ENCODE peak calls at places on chromosomes 13 and 19, in eight cellular contexts. V is heart left ventricle, P is ovary, L is tibial nerve, I is vagina, D is H54, O is breast epithelium, F is upper lobe of left lung. K is an unnamed sample.

GRCh38 chr19:29092712-29093552 is 120.0 kb downstream of the UQCRFS1 start:
- DNase-seq in V (no peak), P (no peak), L (no peak), I (no peak), D (no peak), O (no peak), F (no peak), K (no peak)

GRCh38 chr13:98556968-98557591 is 19.8 kb downstream of the STK24 start:
- DNase-seq in V (no peak), P (no peak), L (no peak), I (no peak), D (no peak), O (no peak), F (no peak), K (peak)

GRCh38 chr13:98984118-98984517 is 6.3 kb upstream of the DOCK9 start:
- DNase-seq in V (no peak), P (no peak), L (no peak), I (no peak), D (no peak), O (no peak), F (no peak), K (no peak)

GRCh38 chr19:50909240-50910070 is 1.7 kb downstream of the KLK4 start:
- DNase-seq in V (no peak), P (no peak), L (peak), I (no peak), D (no peak), O (peak), F (peak), K (peak)

GRCh38 chr13:111911754-111912452 is 155.0 kb upstream of the SOX1 start:
- DNase-seq in V (no peak), P (no peak), L (no peak), I (peak), D (no peak), O (peak), F (no peak), K (no peak)

GRCh38 chr13:113874177-113874576 is 10.3 kb upstream of the GAS6 start:
- DNase-seq in V (no peak), P (no peak), L (no peak), I (peak), D (no peak), O (no peak), F (no peak), K (no peak)

GRCh38 chr13:102039264-102039663 is 362.6 kb downstream of the FGF14 start:
- DNase-seq in V (peak), P (no peak), L (no peak), I (no peak), D (no peak), O (no peak), F (no peak), K (no peak)

GRCh38 chr19:8585894-8586750 is 8.9 kb upstream of the MYO1F start:
- DNase-seq in V (no peak), P (no peak), L (no peak), I (no peak), D (peak), O (no peak), F (no peak), K (peak)

GRCh38 chr13:79895416-79895815 is 414.5 kb downstream of the NDFIP2 start:
- DNase-seq in V (no peak), P (no peak), L (no peak), I (no peak), D (no peak), O (no peak), F (no peak), K (no peak)

GRCh38 chr19:5395541-5395940 is 54.9 kb upstream of the PTPRS start:
- DNase-seq in V (no peak), P (no peak), L (no peak), I (no peak), D (no peak), O (no peak), F (no peak), K (no peak)

GRCh38 chr13:110132178-110132975 is 174.6 kb downstream of the COL4A1 start:
- DNase-seq in V (no peak), P (no peak), L (no peak), I (no peak), D (no peak), O (no peak), F (no peak), K (no peak)

GRCh38 chr13:77829963-77830362 is 88.7 kb downstream of the EDNRB start:
- DNase-seq in V (no peak), P (no peak), L (no peak), I (no peak), D (no peak), O (no peak), F (no peak), K (no peak)

GRCh38 chr13:77828815-77829214 is 89.8 kb downstream of the EDNRB start:
- DNase-seq in V (no peak), P (no peak), L (no peak), I (no peak), D (no peak), O (no peak), F (no peak), K (no peak)

GRCh38 chr13:77832339-77833100 is 86.1 kb downstream of the EDNRB start:
- DNase-seq in V (no peak), P (no peak), L (no peak), I (no peak), D (no peak), O (no peak), F (no peak), K (no peak)

GRCh38 chr13:77831870-77832269 is 86.8 kb downstream of the EDNRB start:
- DNase-seq in V (no peak), P (no peak), L (no peak), I (no peak), D (no peak), O (no peak), F (no peak), K (no peak)

DNA sequence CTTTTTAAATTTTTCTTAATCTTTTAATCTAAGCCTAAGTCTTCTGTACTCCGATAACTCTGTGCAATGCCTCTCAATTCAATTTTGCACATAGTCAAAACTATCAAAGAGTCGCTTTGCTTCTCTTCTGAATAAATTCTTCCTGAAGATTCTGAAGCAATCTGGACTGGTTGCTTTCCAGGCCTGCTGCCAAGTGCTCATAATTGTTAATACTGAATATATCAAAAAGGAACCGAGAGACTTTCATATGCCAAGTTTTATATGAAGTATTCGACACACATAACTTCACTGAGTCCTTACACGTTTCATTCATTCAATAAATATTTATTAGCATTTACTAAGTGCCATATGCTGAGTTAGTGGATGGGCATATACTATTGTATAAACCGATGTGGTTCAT is 91.3 kb downstream of the EDNRB start:
- DNase-seq in V (no peak), P (no peak), L (peak), I (no peak), D (no peak), O (no peak), F (no peak), K (no peak)
- TF ChIP-seq POLR2A in V (no peak), P (no peak), L (no peak), I (no peak), D (no peak), O (no peak), F (no peak), K (no peak)

GRCh38 chr19:44438441-44438840 is 9.8 kb downstream of the ZNF229 start:
- DNase-seq in V (no peak), P (no peak), L (no peak), I (no peak), D (no peak), O (no peak), F (no peak), K (no peak)
- TF ChIP-seq POLR2A in V (no peak), P (no peak), L (no peak), I (no peak), D (no peak), O (no peak), F (no peak), K (no peak)

DNA sequence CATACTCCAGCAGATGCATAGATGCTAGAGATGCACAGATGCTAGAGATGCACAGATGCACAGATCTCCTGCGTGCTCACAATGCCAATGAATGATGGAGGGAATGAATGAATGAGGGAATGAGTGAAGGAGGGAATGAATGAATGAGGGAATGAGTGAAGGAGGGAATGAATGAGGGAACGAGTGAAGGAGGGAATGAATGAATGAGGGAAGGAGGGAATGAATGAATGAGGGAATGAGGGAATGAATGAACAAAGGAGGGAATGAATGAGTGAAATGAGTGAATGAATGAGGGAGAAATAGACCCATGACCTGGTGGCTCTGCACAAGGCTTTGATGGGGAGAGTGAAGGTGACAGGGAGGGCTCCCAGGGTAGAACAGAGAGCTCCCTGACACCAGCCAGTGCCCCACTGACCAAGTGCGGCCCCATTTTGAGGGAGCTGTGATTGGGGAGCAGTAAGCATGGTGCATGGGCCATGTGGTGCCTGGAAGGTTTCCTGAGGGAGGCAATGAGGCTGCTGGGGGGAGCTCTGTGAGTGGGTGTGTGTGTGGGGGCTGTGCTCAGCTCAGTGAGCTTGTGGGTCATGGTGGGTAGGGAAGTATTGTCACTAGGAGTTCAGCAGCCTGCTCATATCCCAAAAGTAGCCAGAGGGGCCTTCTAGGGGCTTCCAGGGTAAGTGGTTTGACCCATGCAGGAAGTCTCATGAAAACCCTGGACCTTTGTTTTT is 12.7 kb downstream of the SLC27A1 start:
- DNase-seq in V (no peak), P (no peak), L (no peak), I (no peak), D (no peak), O (no peak), F (no peak), K (no peak)
- TF ChIP-seq POLR2A in V (no peak), P (no peak), L (no peak), I (no peak), D (no peak), O (no peak), F (no peak), K (no peak)

GRCh38 chr19:12783849-12784393 is 7.4 kb upstream of the JUNB start:
- DNase-seq in V (peak), P (peak), L (no peak), I (no peak), D (no peak), O (peak), F (peak), K (peak)

GRCh38 chr19:12784394-12784870 is 6.9 kb upstream of the JUNB start:
- DNase-seq in V (no peak), P (no peak), L (no peak), I (no peak), D (no peak), O (no peak), F (no peak), K (peak)

GRCh38 chr19:12782174-12782423 is 6.7 kb upstream of the HOOK2 start:
- DNase-seq in V (no peak), P (no peak), L (no peak), I (no peak), D (no peak), O (no peak), F (peak), K (no peak)

GRCh38 chr19:12782424-12783225 is 7.3 kb upstream of the HOOK2 start:
- DNase-seq in V (peak), P (peak), L (peak), I (no peak), D (no peak), O (peak), F (peak), K (peak)

GRCh38 chr19:12783226-12783848 is 7.9 kb upstream of the JUNB start:
- DNase-seq in V (no peak), P (no peak), L (no peak), I (no peak), D (no peak), O (no peak), F (no peak), K (peak)
- TF ChIP-seq POLR2A in V (no peak), P (no peak), L (no peak), I (no peak), D (no peak), O (no peak), F (no peak), K (no peak)

DNA sequence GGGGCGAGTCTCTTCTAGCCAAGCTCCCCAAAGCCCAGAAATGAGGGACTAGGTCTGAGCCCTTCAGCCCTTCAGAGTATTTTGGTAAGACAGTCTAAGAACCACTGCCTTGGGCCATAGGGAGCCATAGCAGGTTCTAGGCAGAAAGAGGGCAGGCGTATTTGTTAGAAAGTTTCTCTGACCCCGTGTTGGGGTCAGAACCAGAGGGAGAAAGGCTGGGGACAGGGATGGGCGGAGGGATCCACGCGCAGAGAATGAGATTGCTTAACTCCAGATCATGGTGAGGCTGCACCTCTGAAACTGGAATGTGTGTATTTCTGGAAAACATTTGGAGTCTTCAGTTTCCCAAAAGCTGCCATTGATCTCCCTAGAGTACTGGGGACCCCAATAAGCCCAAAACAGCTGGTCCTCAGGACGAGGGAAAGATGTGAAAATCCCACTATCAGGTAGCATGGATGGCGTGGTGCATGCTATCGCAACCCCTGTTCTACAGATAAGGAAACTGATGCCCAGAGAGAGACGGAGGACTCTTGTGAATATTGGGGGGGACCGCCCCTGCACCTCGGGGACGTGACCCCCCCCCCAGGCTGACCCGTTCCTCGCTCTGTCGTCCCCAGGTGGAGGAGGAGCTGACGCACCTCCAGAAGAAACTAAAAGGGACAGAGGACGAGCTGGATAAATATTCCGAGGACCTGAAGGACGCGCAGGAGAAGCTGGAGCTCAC is 703 bp upstream of the TPM4 start:
- DNase-seq in V (no peak), P (no peak), L (no peak), I (no peak), D (no peak), O (peak), F (no peak), K (no peak)
- TF ChIP-seq POLR2A in V (no peak), P (no peak), L (no peak), I (no peak), D (no peak), O (no peak), F (no peak), K (no peak)

GRCh38 chr19:1602091-1602707 is 3.1 kb downstream of the UQCR11 start:
- DNase-seq in V (no peak), P (no peak), L (no peak), I (no peak), D (no peak), O (no peak), F (no peak), K (no peak)

GRCh38 chr19:1606138-1606651 is 933 bp upstream of the UQCR11 start:
- DNase-seq in V (no peak), P (no peak), L (no peak), I (no peak), D (no peak), O (no peak), F (no peak), K (no peak)

GRCh38 chr19:1601613-1602064 is 3.6 kb downstream of the UQCR11 start:
- DNase-seq in V (no peak), P (no peak), L (no peak), I (no peak), D (no peak), O (no peak), F (no peak), K (peak)

GRCh38 chr19:1608414-1609391 is 3.4 kb upstream of the UQCR11 start:
- DNase-seq in V (no peak), P (no peak), L (no peak), I (no peak), D (peak), O (no peak), F (no peak), K (no peak)

GRCh38 chr19:1605236-1606137 is at the start of gene UQCR11:
- DNase-seq in V (peak), P (peak), L (peak), I (peak), D (peak), O (peak), F (peak), K (peak)
- TF ChIP-seq POLR2A in V (peak), P (peak), L (no peak), I (no peak), D (peak), O (no peak), F (peak), K (peak)

DNA sequence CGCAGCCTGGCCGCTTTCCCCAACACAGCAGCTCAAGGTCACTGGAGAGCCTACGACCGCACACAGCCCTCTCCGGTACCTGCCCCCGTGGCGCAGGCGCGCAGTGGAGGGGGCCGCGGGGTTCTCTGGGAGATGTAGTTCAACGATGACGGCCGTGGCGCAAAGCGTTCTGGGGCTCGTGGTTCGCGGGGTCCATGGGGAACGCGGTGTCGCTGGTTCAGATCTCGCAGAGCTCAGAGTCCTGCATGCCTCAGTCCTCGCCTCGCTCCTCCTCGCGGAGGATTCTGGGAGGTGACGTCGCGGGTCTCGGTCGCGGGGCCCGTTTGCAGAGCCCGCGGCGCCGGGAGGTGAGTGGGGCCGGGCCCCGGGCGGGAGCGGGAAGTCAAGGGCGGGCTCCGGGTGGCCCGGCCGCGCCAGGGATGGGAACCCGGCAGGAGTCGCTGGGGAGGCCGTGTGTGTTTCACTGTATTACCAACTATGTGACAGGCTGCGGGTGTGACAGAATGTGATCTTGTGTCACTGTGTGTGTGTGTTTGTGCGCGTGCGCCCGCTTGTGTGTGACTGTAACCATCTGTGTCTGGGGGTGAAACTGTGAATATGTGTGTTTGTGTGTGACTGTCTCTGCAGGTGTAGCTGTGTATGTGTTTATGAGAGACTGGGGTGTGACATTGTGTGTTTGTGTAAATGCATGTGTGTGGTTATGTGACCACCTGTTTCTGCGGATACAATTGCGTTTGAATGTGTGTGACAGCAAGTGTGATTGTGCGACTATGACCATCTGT is at the start of gene ZNF527:
- DNase-seq in V (peak), P (peak), L (peak), I (peak), D (peak), O (peak), F (peak), K (peak)
- TF ChIP-seq POLR2A in V (peak), P (peak), L (peak), I (no peak), D (peak), O (peak), F (peak), K (peak)

DNA sequence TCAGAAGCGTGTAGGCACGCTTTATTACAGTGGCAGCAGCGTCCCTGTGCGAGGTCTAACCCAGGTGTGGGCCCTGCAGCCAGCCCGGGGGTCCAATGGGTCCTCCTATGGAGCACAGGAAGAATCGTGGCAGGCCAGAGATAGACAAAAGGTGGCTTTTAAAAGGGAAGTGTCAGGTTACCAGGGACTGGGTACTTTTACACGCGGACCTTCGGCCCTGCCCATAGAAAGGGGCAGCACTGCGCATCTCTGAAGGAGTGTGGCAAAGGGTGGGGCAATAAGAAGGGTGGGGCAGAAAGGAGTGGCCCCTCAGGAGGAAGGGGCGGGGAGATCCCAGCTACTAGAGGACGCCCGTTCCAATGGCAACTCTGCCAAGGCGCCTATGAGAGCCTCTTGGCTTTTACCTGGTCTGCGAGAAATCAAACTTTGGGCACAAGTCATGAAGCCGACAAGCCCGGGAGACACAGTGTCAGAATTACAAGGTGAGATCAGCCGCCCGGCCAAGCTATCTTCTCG is 1419.8 kb downstream of the UQCRFS1 start:
- DNase-seq in V (peak), P (peak), L (peak), I (no peak), D (peak), O (peak), F (peak), K (peak)
- TF ChIP-seq POLR2A in V (no peak), P (no peak), L (no peak), I (no peak), D (peak), O (no peak), F (no peak), K (no peak)

GRCh38 chr19:6590458-6591319 is at the start of gene CD70:
- DNase-seq in V (no peak), P (no peak), L (no peak), I (no peak), D (peak), O (no peak), F (no peak), K (no peak)
- TF ChIP-seq POLR2A in V (no peak), P (no peak), L (no peak), I (no peak), D (peak), O (no peak), F (no peak), K (peak)

GRCh38 chr13:42041684-42042035 is 6.8 kb upstream of the DGKH start:
- DNase-seq in V (peak), P (peak), L (no peak), I (no peak), D (no peak), O (peak), F (peak), K (peak)

GRCh38 chr13:42040730-42041016 is 7.8 kb upstream of the DGKH start:
- DNase-seq in V (no peak), P (no peak), L (no peak), I (no peak), D (no peak), O (no peak), F (no peak), K (no peak)

GRCh38 chr13:42039946-42040729 is 8.3 kb upstream of the DGKH start:
- DNase-seq in V (peak), P (peak), L (peak), I (peak), D (peak), O (peak), F (peak), K (peak)

GRCh38 chr13:42039457-42039945 is 8.9 kb upstream of the DGKH start:
- DNase-seq in V (no peak), P (no peak), L (no peak), I (no peak), D (no peak), O (peak), F (no peak), K (no peak)

GRCh38 chr13:42041017-42041683 is 7.3 kb upstream of the DGKH start:
- DNase-seq in V (peak), P (peak), L (no peak), I (no peak), D (peak), O (peak), F (peak), K (peak)
- TF ChIP-seq POLR2A in V (no peak), P (no peak), L (no peak), I (no peak), D (no peak), O (no peak), F (no peak), K (no peak)